ENCODE peak calls at places on chromosomes 1 and 21, in four cellular contexts. U, S, D and E are unnamed samples.

GRCh38 chr1:212625781-212626450 is 17.4 kb downstream of the ATF3 start:
- DNase-seq in U (no peak), D (no peak), S (no peak), E (no peak)

GRCh38 chr1:235022341-235023196 is 106.1 kb downstream of the TOMM20 start:
- DNase-seq in D (no peak), S (no peak), U (no peak), E (no peak)

GRCh38 chr1:22611530-22611947 is 24.9 kb upstream of the C1QA start:
- DNase-seq in S (no peak), D (no peak), U (no peak), E (peak; percentile 15)

GRCh38 chr21:44487831-44488230 is 32.5 kb downstream of the LRRC3 start:
- DNase-seq in S (no peak), U (no peak), D (no peak), E (no peak)

GRCh38 chr1:86084998-86085397 is 71.6 kb downstream of the COL24A1 start:
- DNase-seq in S (no peak), U (no peak), D (no peak), E (no peak)

GRCh38 chr1:9890224-9890731 is 19.8 kb downstream of the CTNNBIP1 start:
- DNase-seq in U (no peak), S (peak; percentile 77), D (no peak), E (no peak)

GRCh38 chr1:206029484-206029883 is 5.8 kb upstream of the CTSE start:
- DNase-seq in D (no peak), S (no peak), U (no peak), E (no peak)

GRCh38 chr1:63663301-63663700 is 70.1 kb downstream of the PGM1 start:
- DNase-seq in D (no peak), S (no peak), U (no peak), E (no peak)